ENCODE peak calls at places on chromosomes 3 and 15, in five cellular contexts. One of them, this sample, is unnamed.

GRCh38 chr15:78061963-78062427 is 15.5 kb downstream of the TBC1D2B start:
- DNase-seq in NCI-H2171 treated with DMSO at 0.1 percent for 48 hours: peak
- DNase-seq in upper lobe of left lung: no peak
- DNase-seq in A549: no peak
- DNase-seq in RKO: no peak
- DNase-seq in this sample: no peak

GRCh38 chr15:89664951-89665350 is 9.7 kb upstream of the KIF7 start:
- DNase-seq in upper lobe of left lung: no peak
- DNase-seq in A549: no peak
- DNase-seq in RKO: no peak
- DNase-seq in NCI-H2171 treated with DMSO at 0.1 percent for 48 hours: no peak
- DNase-seq in this sample: no peak

GRCh38 chr3:100184960-100185566 is 70.8 kb upstream of the FILIP1L start:
- DNase-seq in upper lobe of left lung: no peak
- DNase-seq in RKO: no peak
- DNase-seq in NCI-H2171 treated with DMSO at 0.1 percent for 48 hours: no peak
- DNase-seq in A549: no peak
- DNase-seq in this sample: no peak

GRCh38 chr15:33190539-33190938 is 4.0 kb downstream of the FMN1 start:
- DNase-seq in RKO: no peak
- DNase-seq in A549: no peak
- DNase-seq in NCI-H2171 treated with DMSO at 0.1 percent for 48 hours: no peak
- DNase-seq in upper lobe of left lung: no peak
- DNase-seq in this sample: no peak

GRCh38 chr3:130227540-130227939 is 117.9 kb upstream of the COL6A5 start:
- DNase-seq in upper lobe of left lung: no peak
- DNase-seq in NCI-H2171 treated with DMSO at 0.1 percent for 48 hours: no peak
- DNase-seq in RKO: no peak
- DNase-seq in A549: no peak
- DNase-seq in this sample: no peak

GRCh38 chr3:11167590-11167989 is 13.3 kb downstream of the HRH1 start:
- DNase-seq in upper lobe of left lung: no peak
- DNase-seq in A549: no peak
- DNase-seq in RKO: no peak
- DNase-seq in NCI-H2171 treated with DMSO at 0.1 percent for 48 hours: no peak
- DNase-seq in this sample: no peak

GRCh38 chr3:115100172-115100571 is 46.9 kb downstream of the ZBTB20 start:
- DNase-seq in RKO: no peak
- DNase-seq in NCI-H2171 treated with DMSO at 0.1 percent for 48 hours: no peak
- DNase-seq in upper lobe of left lung: no peak
- DNase-seq in A549: peak
- DNase-seq in this sample: peak

GRCh38 chr3:122940628-122941086 is 86.9 kb downstream of the SEMA5B start:
- DNase-seq in upper lobe of left lung: peak
- DNase-seq in A549: no peak
- DNase-seq in NCI-H2171 treated with DMSO at 0.1 percent for 48 hours: peak
- DNase-seq in RKO: no peak
- DNase-seq in this sample: no peak

GRCh38 chr15:88645171-88646087 is 6.6 kb downstream of the ISG20 start:
- DNase-seq in RKO: no peak
- DNase-seq in NCI-H2171 treated with DMSO at 0.1 percent for 48 hours: no peak
- DNase-seq in upper lobe of left lung: no peak
- DNase-seq in A549: no peak
- DNase-seq in this sample: no peak

GRCh38 chr15:60021589-60022378 is 17.7 kb downstream of the FOXB1 start:
- DNase-seq in upper lobe of left lung: no peak
- DNase-seq in NCI-H2171 treated with DMSO at 0.1 percent for 48 hours: no peak
- DNase-seq in A549: no peak
- DNase-seq in RKO: peak
- DNase-seq in this sample: no peak

GRCh38 chr3:13419356-13420050 is 619 bp downstream of the NUP210 start:
- DNase-seq in A549: peak
- DNase-seq in RKO: peak
- DNase-seq in NCI-H2171 treated with DMSO at 0.1 percent for 48 hours: peak
- DNase-seq in upper lobe of left lung: peak
- DNase-seq in this sample: no peak

GRCh38 chr15:101641894-101642293 is 10.3 kb downstream of the TM2D3 start:
- DNase-seq in upper lobe of left lung: no peak
- DNase-seq in RKO: no peak
- DNase-seq in NCI-H2171 treated with DMSO at 0.1 percent for 48 hours: no peak
- DNase-seq in A549: no peak
- DNase-seq in this sample: peak

GRCh38 chr15:48965972-48966371 is 2.3 kb upstream of the SHC4 start:
- DNase-seq in upper lobe of left lung: no peak
- DNase-seq in A549: peak
- DNase-seq in NCI-H2171 treated with DMSO at 0.1 percent for 48 hours: peak
- DNase-seq in RKO: peak
- DNase-seq in this sample: no peak

GRCh38 chr3:156744631-156745030 is 70.2 kb downstream of the TIPARP start:
- DNase-seq in RKO: no peak
- DNase-seq in upper lobe of left lung: no peak
- DNase-seq in NCI-H2171 treated with DMSO at 0.1 percent for 48 hours: peak
- DNase-seq in A549: no peak
- DNase-seq in this sample: no peak

GRCh38 chr15:73926191-73927002 is at the start of gene LOXL1:
- DNase-seq in RKO: peak
- DNase-seq in A549: no peak
- DNase-seq in upper lobe of left lung: peak
- DNase-seq in NCI-H2171 treated with DMSO at 0.1 percent for 48 hours: peak
- DNase-seq in this sample: peak

GRCh38 chr15:71599404-71600225 is 210.7 kb upstream of the NR2E3 start:
- DNase-seq in upper lobe of left lung: no peak
- DNase-seq in A549: no peak
- DNase-seq in NCI-H2171 treated with DMSO at 0.1 percent for 48 hours: peak
- DNase-seq in RKO: no peak
- DNase-seq in this sample: no peak

GRCh38 chr3:15023249-15023648 is 41.9 kb downstream of the MRPS25 start:
- DNase-seq in upper lobe of left lung: no peak
- DNase-seq in A549: no peak
- DNase-seq in RKO: no peak
- DNase-seq in NCI-H2171 treated with DMSO at 0.1 percent for 48 hours: no peak
- DNase-seq in this sample: no peak

GRCh38 chr3:87167634-87168456 is 59.3 kb upstream of the CHMP2B start:
- DNase-seq in RKO: peak
- DNase-seq in A549: peak
- DNase-seq in NCI-H2171 treated with DMSO at 0.1 percent for 48 hours: peak
- DNase-seq in upper lobe of left lung: no peak
- DNase-seq in this sample: peak

GRCh38 chr15:67832031-67832551 is 6.8 kb downstream of the SKOR1 start:
- DNase-seq in NCI-H2171 treated with DMSO at 0.1 percent for 48 hours: no peak
- DNase-seq in A549: peak
- DNase-seq in RKO: peak
- DNase-seq in upper lobe of left lung: no peak
- DNase-seq in this sample: no peak

GRCh38 chr15:69288531-69289311 is 10.0 kb upstream of the PAQR5 start:
- DNase-seq in NCI-H2171 treated with DMSO at 0.1 percent for 48 hours: no peak
- DNase-seq in RKO: no peak
- DNase-seq in A549: no peak
- DNase-seq in upper lobe of left lung: no peak
- DNase-seq in this sample: no peak